ENCODE peak calls at places on chromosomes 16 and 17, in nine cellular contexts. E is cardiac muscle cell; N is mammary epithelial cell; T is NCI-H2171 treated with DMSO at 0.1 percent for 48 hours; L is activated CD4-positive, alpha-beta T cell treated with anti-CD3 and anti-CD28 coated beads, Interleukin-2, amount 50 U/mL, for 48 hours; D is NCI-H1436; V is COLO829; Q is T-helper 2 cell; I is NCI-H748 treated with DMSO at 0.1 percent for 48 hours. R is an unnamed sample.

GRCh38 chr16:363110-364090 is 6.9 kb downstream of the MRPL28 start:
- DNase-seq in E (no peak), N (no peak), T (no peak), L (no peak), D (no peak), V (no peak), Q (no peak), I (no peak), R (peak; percentile 35)

GRCh38 chr17:8953152-8953885 is 12.2 kb downstream of the PIK3R5 start:
- DNase-seq in E (no peak), N (no peak), T (no peak), L (no peak), D (no peak), V (no peak), Q (no peak), I (no peak), R (no peak)

GRCh38 chr16:81997738-81998137 is 13.5 kb downstream of the SDR42E1 start:
- DNase-seq in E (no peak), N (peak; percentile 69), T (no peak), L (no peak), D (no peak), V (peak; percentile 57), Q (no peak), I (no peak), R (peak; percentile 82)

GRCh38 chr16:48494742-48495141 is 109.5 kb upstream of the SIAH1 start:
- DNase-seq in E (no peak), N (no peak), T (no peak), L (no peak), D (no peak), V (no peak), Q (no peak), I (no peak), R (no peak)

GRCh38 chr17:29590261-29590978 is 972 bp upstream of the GIT1 start:
- DNase-seq in E (no peak), N (no peak), T (peak; percentile 93), L (no peak), D (peak; percentile 74), V (no peak), Q (no peak), I (no peak), R (no peak)

GRCh38 chr17:9859781-9860180 is 34.1 kb downstream of the GLP2R start:
- DNase-seq in E (no peak), N (no peak), T (no peak), L (no peak), D (no peak), V (no peak), Q (no peak), I (no peak), R (no peak)

GRCh38 chr17:68539536-68540469 is 27.6 kb downstream of the PRKAR1A start:
- DNase-seq in E (peak; percentile 24), N (peak; percentile 19), T (no peak), L (no peak), D (no peak), V (no peak), Q (no peak), I (no peak), R (peak; percentile 38)

GRCh38 chr17:61813211-61813610 is 50.1 kb downstream of the BRIP1 start:
- DNase-seq in E (no peak), N (no peak), T (no peak), L (no peak), D (no peak), V (no peak), Q (no peak), I (no peak), R (no peak)

GRCh38 chr17:79078476-79079190 is 4.0 kb downstream of the ENGASE start:
- DNase-seq in E (no peak), N (no peak), T (no peak), L (no peak), D (no peak), V (no peak), Q (no peak), I (no peak), R (no peak)

GRCh38 chr17:62791235-62792121 is 16.6 kb downstream of the MARCHF10 start:
- DNase-seq in E (peak; percentile 30), N (peak; percentile 28), T (no peak), L (no peak), D (no peak), V (no peak), Q (no peak), I (no peak), R (peak; percentile 87)

GRCh38 chr17:64063766-64064224 is 43.4 kb upstream of the ICAM2 start:
- DNase-seq in E (peak; percentile 79), N (no peak), T (no peak), L (peak; percentile 70), D (no peak), V (no peak), Q (no peak), I (no peak), R (peak; percentile 61)

GRCh38 chr16:58628845-58629680 is 563 bp downstream of the CNOT1 start:
- DNase-seq in E (peak; percentile 69), N (peak; percentile 47), T (peak; percentile 72), L (peak; percentile 64), D (no peak), V (no peak), Q (peak; percentile 20), I (no peak), R (no peak)

GRCh38 chr17:78202666-78203065 is 11.4 kb upstream of the BIRC5 start:
- DNase-seq in E (no peak), N (no peak), T (no peak), L (no peak), D (no peak), V (no peak), Q (no peak), I (no peak), R (no peak)

GRCh38 chr17:17729620-17730249 is 48.5 kb downstream of the RAI1 start:
- DNase-seq in E (peak; percentile 45), N (no peak), T (peak; percentile 75), L (peak; percentile 61), D (peak; percentile 48), V (no peak), Q (no peak), I (peak; percentile 56), R (no peak)

GRCh38 chr17:59839646-59840328 is 53.0 kb downstream of the TUBD1 start:
- DNase-seq in E (no peak), N (no peak), T (no peak), L (no peak), D (no peak), V (no peak), Q (no peak), I (no peak), R (no peak)

GRCh38 chr17:81395600-81396277 is 482 bp downstream of the BAHCC1 start:
- DNase-seq in E (no peak), N (no peak), T (peak; percentile 56), L (no peak), D (no peak), V (no peak), Q (no peak), I (no peak), R (no peak)

GRCh38 chr17:35170968-35171771 is 23.0 kb downstream of the SLC35G3 start:
- DNase-seq in E (no peak), N (peak; percentile 17), T (no peak), L (peak; percentile 18), D (no peak), V (peak; percentile 57), Q (no peak), I (no peak), R (no peak)

GRCh38 chr17:73760186-73760758 is 116.0 kb upstream of the SDK2 start:
- DNase-seq in E (peak; percentile 34), N (no peak), T (no peak), L (no peak), D (peak; percentile 65), V (no peak), Q (no peak), I (peak; percentile 75), R (no peak)

GRCh38 chr17:68085751-68086445 is 50.4 kb downstream of the KPNA2 start:
- DNase-seq in E (no peak), N (no peak), T (no peak), L (no peak), D (no peak), V (no peak), Q (no peak), I (no peak), R (no peak)

GRCh38 chr17:45973943-45974859 is 24.8 kb upstream of the STH start:
- DNase-seq in E (no peak), N (no peak), T (peak; percentile 48), L (no peak), D (no peak), V (no peak), Q (no peak), I (no peak), R (no peak)

R was measured in renal cortical epithelial cell.